ENCODE peak calls at places on chromosomes 6 and 20, in six cellular contexts. One of them, this sample, is unnamed.

GRCh38 chr20:41094656-41095055 is 42.7 kb upstream of the PLCG1 start:
- DNase-seq in AG20443: no peak
- DNase-seq in heart right ventricle: no peak
- DNase-seq in substantia nigra: no peak
- DNase-seq in M059J: peak
- DNase-seq in NCI-H524 treated with DMSO at 0.1 percent for 48 hours: no peak
- DNase-seq in this sample: peak

GRCh38 chr6:136506124-136506799 is 44.0 kb downstream of the MAP7 start:
- DNase-seq in heart right ventricle: no peak
- DNase-seq in substantia nigra: peak
- DNase-seq in M059J: no peak
- DNase-seq in AG20443: no peak
- DNase-seq in NCI-H524 treated with DMSO at 0.1 percent for 48 hours: no peak
- DNase-seq in this sample: no peak

GRCh38 chr20:9609892-9610502 is 95.6 kb downstream of the LAMP5 start:
- DNase-seq in heart right ventricle: peak
- DNase-seq in NCI-H524 treated with DMSO at 0.1 percent for 48 hours: no peak
- DNase-seq in M059J: peak
- DNase-seq in AG20443: peak
- DNase-seq in substantia nigra: peak
- DNase-seq in this sample: peak

GRCh38 chr6:139582956-139583355 is 208.5 kb upstream of the CITED2 start:
- DNase-seq in NCI-H524 treated with DMSO at 0.1 percent for 48 hours: no peak
- DNase-seq in substantia nigra: no peak
- DNase-seq in AG20443: no peak
- DNase-seq in heart right ventricle: no peak
- DNase-seq in M059J: peak
- DNase-seq in this sample: no peak

GRCh38 chr20:52937701-52938100 is 34.5 kb upstream of the TSHZ2 start:
- DNase-seq in substantia nigra: no peak
- DNase-seq in M059J: peak
- DNase-seq in AG20443: peak
- DNase-seq in heart right ventricle: no peak
- DNase-seq in NCI-H524 treated with DMSO at 0.1 percent for 48 hours: no peak
- DNase-seq in this sample: no peak

GRCh38 chr6:40894962-40895799 is 143.8 kb downstream of the UNC5CL start:
- DNase-seq in substantia nigra: no peak
- DNase-seq in NCI-H524 treated with DMSO at 0.1 percent for 48 hours: no peak
- DNase-seq in heart right ventricle: peak
- DNase-seq in M059J: peak
- DNase-seq in AG20443: peak
- DNase-seq in this sample: no peak

GRCh38 chr6:109475625-109476024 is 7.4 kb downstream of the ZBTB24 start:
- DNase-seq in M059J: no peak
- DNase-seq in AG20443: no peak
- DNase-seq in NCI-H524 treated with DMSO at 0.1 percent for 48 hours: no peak
- DNase-seq in substantia nigra: no peak
- DNase-seq in heart right ventricle: no peak
- DNase-seq in this sample: no peak

GRCh38 chr20:31695849-31696804 is 26.5 kb downstream of the BCL2L1 start:
- DNase-seq in substantia nigra: no peak
- DNase-seq in NCI-H524 treated with DMSO at 0.1 percent for 48 hours: no peak
- DNase-seq in M059J: peak
- DNase-seq in AG20443: peak
- DNase-seq in heart right ventricle: no peak
- DNase-seq in this sample: no peak

GRCh38 chr6:52335576-52335975 is 26.4 kb upstream of the PAQR8 start:
- DNase-seq in NCI-H524 treated with DMSO at 0.1 percent for 48 hours: no peak
- DNase-seq in AG20443: no peak
- DNase-seq in M059J: no peak
- DNase-seq in heart right ventricle: no peak
- DNase-seq in substantia nigra: no peak
- DNase-seq in this sample: no peak

This sample was measured in putamen.